ENCODE peak calls at places on chromosomes 6 and 20, in eight cellular contexts. M, U, L, I, K, B, G and V are unnamed samples.

GRCh38 chr6:134464690-134465411 is 146.9 kb upstream of the SGK1 start:
- DNase-seq in M (no peak), U (no peak), L (no peak), I (no peak), K (no peak), B (no peak), G (no peak), V (peak)

GRCh38 chr6:35731736-35732532 is 4.9 kb upstream of the ARMC12 start:
- DNase-seq in M (peak), U (peak), L (peak), I (peak), K (peak), B (peak), G (peak), V (peak)

GRCh38 chr20:33917813-33918525 is 75.7 kb upstream of the RALY start:
- DNase-seq in M (no peak), U (no peak), L (no peak), I (no peak), K (no peak), B (peak), G (no peak), V (no peak)

GRCh38 chr6:88220493-88220892 is 54.3 kb upstream of the CNR1 start:
- DNase-seq in M (no peak), U (no peak), L (no peak), I (no peak), K (no peak), B (no peak), G (no peak), V (no peak)

GRCh38 chr6:82959385-82959941 is 106.2 kb downstream of the UBE3D start:
- DNase-seq in M (no peak), U (no peak), L (no peak), I (no peak), K (no peak), B (no peak), G (no peak), V (peak)

GRCh38 chr20:25031241-25031640 is 26.7 kb downstream of the ACSS1 start:
- DNase-seq in M (no peak), U (no peak), L (no peak), I (no peak), K (no peak), B (no peak), G (no peak), V (no peak)

GRCh38 chr6:136968831-136969230 is 46.7 kb downstream of the SLC35D3 start:
- DNase-seq in M (no peak), U (no peak), L (peak), I (peak), K (no peak), B (no peak), G (no peak), V (no peak)

GRCh38 chr6:119317007-119317406 is 32.6 kb downstream of the MAN1A1 start:
- DNase-seq in M (no peak), U (no peak), L (no peak), I (no peak), K (no peak), B (no peak), G (no peak), V (no peak)

GRCh38 chr6:26184492-26184891 is 97.3 kb downstream of the HFE start:
- DNase-seq in M (no peak), U (no peak), L (no peak), I (no peak), K (no peak), B (no peak), G (no peak), V (no peak)

GRCh38 chr20:46954490-46955038 is 59.9 kb downstream of the EYA2 start:
- DNase-seq in M (peak), U (no peak), L (no peak), I (no peak), K (no peak), B (no peak), G (no peak), V (peak)

GRCh38 chr6:66605971-66606370 is 898.9 kb upstream of the EYS start:
- DNase-seq in M (no peak), U (no peak), L (no peak), I (no peak), K (no peak), B (no peak), G (no peak), V (peak)

GRCh38 chr20:2799688-2800589 is 488 bp downstream of the CPXM1 start:
- DNase-seq in M (no peak), U (no peak), L (no peak), I (no peak), K (no peak), B (no peak), G (no peak), V (no peak)

GRCh38 chr6:146775227-146775626 is 176.5 kb downstream of the ADGB start:
- DNase-seq in M (no peak), U (no peak), L (no peak), I (no peak), K (no peak), B (no peak), G (no peak), V (no peak)

GRCh38 chr6:35091353-35092083 is 49.6 kb downstream of the TCP11 start:
- DNase-seq in M (peak), U (no peak), L (no peak), I (no peak), K (no peak), B (no peak), G (no peak), V (no peak)

GRCh38 chr20:32343438-32343837 is 14.7 kb upstream of the ASXL1 start:
- DNase-seq in M (no peak), U (no peak), L (no peak), I (no peak), K (peak), B (no peak), G (no peak), V (no peak)

GRCh38 chr20:8766868-8767390 is 302.0 kb upstream of the PLCB4 start:
- DNase-seq in M (no peak), U (no peak), L (no peak), I (no peak), K (no peak), B (no peak), G (no peak), V (no peak)

GRCh38 chr20:24388828-24389325 is 80.6 kb upstream of the SYNDIG1 start:
- DNase-seq in M (no peak), U (no peak), L (no peak), I (no peak), K (no peak), B (no peak), G (no peak), V (no peak)

GRCh38 chr6:145228962-145229582 is 506.2 kb downstream of the EPM2A start:
- DNase-seq in M (no peak), U (no peak), L (no peak), I (no peak), K (no peak), B (no peak), G (no peak), V (no peak)

GRCh38 chr6:52227495-52227894 is 16.8 kb downstream of the IL17F start:
- DNase-seq in M (no peak), U (no peak), L (no peak), I (no peak), K (no peak), B (peak), G (no peak), V (no peak)

GRCh38 chr20:50797142-50797541 is 2.3 kb downstream of the BCAS4 start:
- DNase-seq in M (peak), U (no peak), L (no peak), I (no peak), K (no peak), B (no peak), G (no peak), V (no peak)

GRCh38 chr6:43963203-43963602 is 164.0 kb downstream of the MRPL14 start:
- DNase-seq in M (no peak), U (no peak), L (no peak), I (no peak), K (peak), B (no peak), G (no peak), V (no peak)

GRCh38 chr20:50284811-50285375 is 94.3 kb downstream of the CEBPB start:
- DNase-seq in M (peak), U (peak), L (no peak), I (peak), K (no peak), B (no peak), G (no peak), V (no peak)

GRCh38 chr6:129844118-129844891 is 16.8 kb downstream of the TMEM244 start:
- DNase-seq in M (no peak), U (no peak), L (no peak), I (no peak), K (no peak), B (no peak), G (no peak), V (peak)

GRCh38 chr6:47044418-47044817 is 2.3 kb upstream of the ADGRF1 start:
- DNase-seq in M (no peak), U (no peak), L (no peak), I (no peak), K (peak), B (no peak), G (no peak), V (no peak)

GRCh38 chr20:63980806-63981728 is at the start of gene PRPF6:
- DNase-seq in M (peak), U (peak), L (peak), I (peak), K (peak), B (peak), G (peak), V (peak)

GRCh38 chr20:63980317-63980805 is 571 bp upstream of the PRPF6 start:
- DNase-seq in M (no peak), U (no peak), L (no peak), I (no peak), K (no peak), B (no peak), G (peak), V (no peak)

GRCh38 chr20:63978319-63979220 is 872 bp downstream of the SAMD10 start:
- DNase-seq in M (peak), U (peak), L (peak), I (peak), K (peak), B (no peak), G (peak), V (peak)

GRCh38 chr20:63979221-63979548 is 257 bp downstream of the SAMD10 start:
- DNase-seq in M (no peak), U (no peak), L (no peak), I (no peak), K (no peak), B (no peak), G (no peak), V (no peak)

DNA sequence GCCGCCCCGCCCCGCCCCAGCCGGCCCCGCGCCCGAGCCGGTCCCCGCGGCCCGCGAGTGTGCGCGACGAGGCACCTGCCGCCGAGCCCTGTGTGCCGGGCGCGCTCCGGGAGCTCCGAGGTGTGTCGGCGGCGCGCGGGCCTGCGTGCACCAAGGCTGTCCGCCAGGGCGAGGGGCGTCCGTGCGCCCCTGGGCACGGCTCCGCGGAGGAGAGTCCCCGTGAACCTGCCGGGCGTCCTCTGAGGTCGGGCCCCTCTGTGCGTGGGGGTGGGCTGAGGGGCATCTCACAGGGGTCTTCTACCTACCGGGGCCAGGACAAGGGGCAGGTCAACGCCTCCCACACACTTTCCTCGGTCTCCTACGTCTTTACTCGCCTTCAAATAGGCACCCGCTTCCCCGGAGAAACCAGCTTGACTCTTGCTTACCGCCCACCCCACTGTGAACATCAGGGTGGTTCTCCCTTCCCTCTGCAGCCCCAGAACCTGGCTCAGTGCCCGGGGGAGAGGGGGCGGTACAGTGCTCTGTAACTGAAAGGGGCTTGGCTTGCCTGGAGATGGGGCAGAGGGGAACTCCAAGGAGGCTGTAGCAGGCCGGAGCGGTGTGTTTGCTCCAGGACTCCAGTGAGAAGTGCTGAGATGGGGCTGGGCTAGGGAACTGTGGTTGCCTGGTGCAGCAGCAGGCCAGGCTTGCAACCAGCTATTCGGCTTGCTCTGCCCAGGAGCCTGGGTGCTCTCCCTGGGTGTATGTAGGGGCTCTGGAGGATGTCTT is at the start of gene SAMD10:
- DNase-seq in M (no peak), U (peak), L (peak), I (peak), K (peak), B (peak), G (peak), V (peak)
- TF ChIP-seq POLR2A in M (no peak), U (no peak), L (no peak), I (no peak), K (no peak), B (peak), G (peak), V (no peak)

GRCh38 chr6:32969685-32970412 is 1.5 kb downstream of the BRD2 start:
- DNase-seq in M (peak), U (peak), L (peak), I (peak), K (peak), B (no peak), G (peak), V (peak)
- TF ChIP-seq POLR2A in M (peak), U (no peak), L (no peak), I (no peak), K (no peak), B (peak), G (no peak), V (no peak)

GRCh38 chr6:165577556-165577955 is 85.5 kb downstream of the PDE10A start:
- DNase-seq in M (no peak), U (no peak), L (no peak), I (no peak), K (no peak), B (no peak), G (no peak), V (no peak)

GRCh38 chr6:165574220-165574619 is 88.8 kb downstream of the PDE10A start:
- DNase-seq in M (no peak), U (no peak), L (no peak), I (no peak), K (no peak), B (no peak), G (no peak), V (no peak)

GRCh38 chr6:165573671-165574070 is 89.4 kb downstream of the PDE10A start:
- DNase-seq in M (peak), U (peak), L (peak), I (peak), K (no peak), B (no peak), G (no peak), V (no peak)

GRCh38 chr6:165571721-165572132 is 91.3 kb downstream of the PDE10A start:
- DNase-seq in M (no peak), U (no peak), L (no peak), I (no peak), K (no peak), B (no peak), G (no peak), V (no peak)

GRCh38 chr6:165574770-165575549 is 88.1 kb downstream of the PDE10A start:
- DNase-seq in M (no peak), U (no peak), L (no peak), I (no peak), K (no peak), B (no peak), G (no peak), V (no peak)
- TF ChIP-seq POLR2A in M (no peak), U (no peak), L (no peak), I (no peak), K (no peak), B (no peak), G (no peak), V (no peak)

DNA sequence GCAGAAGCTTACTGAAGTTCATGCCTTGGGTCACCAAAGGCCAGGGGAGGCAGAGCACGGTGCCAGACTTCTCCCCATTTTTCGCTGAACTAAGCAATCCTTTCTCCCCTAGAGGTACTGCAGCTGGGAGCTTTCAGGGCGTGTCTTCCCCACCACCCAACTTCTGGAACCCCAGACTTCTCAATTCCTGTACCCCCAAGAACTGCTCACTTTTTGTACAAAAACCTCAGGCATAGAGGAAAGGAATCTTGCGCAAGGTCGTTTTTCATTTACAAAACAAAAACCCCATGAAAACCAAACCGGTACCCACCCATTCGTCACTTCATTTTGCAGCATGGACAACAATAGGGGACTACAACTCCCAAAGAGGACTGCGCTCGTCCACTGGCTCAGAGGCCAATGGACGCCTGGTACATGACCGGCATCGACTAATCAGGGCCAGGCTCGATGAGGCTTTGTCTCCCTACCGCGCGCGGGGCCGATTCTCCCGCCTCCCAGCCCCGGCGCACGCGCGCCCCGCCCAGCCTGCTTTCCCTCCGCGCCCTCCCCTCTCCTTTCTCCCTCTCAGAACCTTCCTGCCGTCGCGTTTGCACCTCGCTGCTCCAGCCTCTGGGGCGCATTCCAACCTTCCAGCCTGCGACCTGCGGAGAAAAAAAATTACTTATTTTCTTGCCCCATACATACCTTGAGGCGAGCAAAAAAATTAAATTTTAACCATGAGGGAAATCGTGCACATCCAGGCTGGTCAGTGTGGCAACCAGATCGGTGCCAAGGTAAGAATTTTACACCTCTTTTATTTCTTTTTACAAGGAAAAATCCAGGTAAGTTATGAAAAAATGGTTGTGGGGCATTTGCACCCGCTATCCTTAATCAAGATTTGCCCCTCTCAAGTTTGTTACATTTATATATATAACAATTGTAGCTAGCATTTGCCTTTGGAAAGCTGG is at the start of gene TUBB:
- DNase-seq in M (peak), U (peak), L (peak), I (peak), K (peak), B (peak), G (peak), V (peak)
- TF ChIP-seq POLR2A in M (peak), U (peak), L (peak), I (peak), K (peak), B (peak), G (peak), V (peak)

DNA sequence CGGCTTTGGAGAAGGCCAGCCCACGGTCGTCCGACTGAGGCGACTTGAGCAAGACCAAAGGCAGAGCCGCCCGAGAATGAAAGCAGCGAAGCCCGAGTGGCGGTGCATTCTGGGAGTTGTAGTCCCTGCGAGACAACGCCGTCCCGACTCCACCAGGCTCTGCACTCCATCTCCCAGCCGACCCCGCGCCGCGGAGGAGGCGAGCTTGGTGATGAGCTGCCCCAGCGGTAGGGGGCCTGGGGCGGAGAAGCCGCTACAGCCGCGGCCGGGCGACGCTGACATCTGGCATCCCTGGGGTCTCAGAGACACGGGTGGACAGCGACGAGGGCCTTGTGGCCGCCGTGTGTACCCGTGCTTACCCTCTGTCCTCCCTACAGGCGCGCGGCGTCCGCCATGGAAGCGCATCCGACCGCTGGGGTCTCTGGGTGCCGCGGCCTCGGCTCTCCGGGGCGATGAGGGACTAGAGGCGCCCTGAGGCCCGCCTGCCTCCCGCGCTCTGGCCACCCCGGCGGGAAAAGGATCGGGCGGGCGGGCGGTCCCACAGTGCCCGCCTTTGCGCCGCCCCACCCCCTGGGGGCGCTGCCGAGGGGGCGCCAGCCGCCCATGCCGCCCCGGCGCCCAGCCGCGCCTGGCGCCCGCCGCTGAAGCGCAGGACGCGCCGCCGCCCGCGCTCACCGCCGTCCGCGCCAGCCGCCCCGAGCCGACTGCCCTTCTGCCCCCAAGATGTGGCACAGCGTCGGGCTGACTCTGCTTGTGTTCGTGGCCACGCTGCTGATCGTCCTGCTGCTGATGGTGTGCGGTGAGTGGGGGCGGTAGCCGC is at the start of gene SMIM13:
- DNase-seq in M (peak), U (peak), L (peak), I (peak), K (peak), B (peak), G (peak), V (peak)
- TF ChIP-seq POLR2A in M (peak), U (no peak), L (peak), I (peak), K (peak), B (peak), G (peak), V (peak)

GRCh38 chr6:21026576-21027273 is 492.5 kb downstream of the CDKAL1 start:
- DNase-seq in M (no peak), U (no peak), L (no peak), I (no peak), K (no peak), B (no peak), G (no peak), V (no peak)
- TF ChIP-seq POLR2A in M (no peak), U (no peak), L (no peak), I (no peak), K (no peak), B (no peak), G (no peak), V (no peak)

GRCh38 chr6:168967556-168967955 is 286.1 kb downstream of the THBS2 start:
- DNase-seq in M (no peak), U (no peak), L (no peak), I (no peak), K (no peak), B (no peak), G (no peak), V (no peak)

GRCh38 chr6:168968801-168969200 is 284.8 kb downstream of the THBS2 start:
- DNase-seq in M (no peak), U (no peak), L (no peak), I (no peak), K (no peak), B (no peak), G (no peak), V (no peak)

GRCh38 chr6:168964138-168964892 is 289.3 kb downstream of the THBS2 start:
- DNase-seq in M (no peak), U (no peak), L (no peak), I (no peak), K (no peak), B (no peak), G (no peak), V (no peak)

GRCh38 chr6:168971549-168971948 is 282.1 kb downstream of the THBS2 start:
- DNase-seq in M (no peak), U (no peak), L (no peak), I (no peak), K (no peak), B (no peak), G (no peak), V (no peak)

DNA sequence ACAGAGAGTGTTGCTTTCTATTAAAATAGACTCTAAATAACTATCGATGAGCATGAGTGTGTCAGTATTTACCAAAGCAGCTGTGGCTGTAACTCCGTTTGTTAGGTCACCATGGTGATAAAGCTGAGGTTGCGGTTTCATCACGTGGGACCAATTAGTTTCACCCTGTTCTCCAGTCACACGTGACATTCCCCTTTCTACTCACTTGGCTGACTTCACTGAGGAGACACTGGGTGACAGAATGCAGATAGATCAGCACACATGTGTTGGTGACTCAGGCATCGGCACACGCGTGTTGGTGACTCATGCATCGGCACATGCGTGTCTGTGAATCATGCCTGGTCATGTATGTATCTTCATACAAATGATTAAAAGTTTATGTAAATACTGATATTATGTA is 285.4 kb downstream of the THBS2 start:
- DNase-seq in M (peak), U (no peak), L (peak), I (no peak), K (no peak), B (no peak), G (no peak), V (no peak)
- TF ChIP-seq POLR2A in M (no peak), U (no peak), L (no peak), I (no peak), K (no peak), B (no peak), G (no peak), V (no peak)